ENCODE peak calls at places on chromosome 4, in four cellular contexts. One of them, this sample, is unnamed.

GRCh38 chr4:184287697-184288255 is 70.1 kb upstream of the ENPP6 start:
- DNase-seq in GM12878: no peak
- DNase-seq in K562: no peak
- DNase-seq in HL-60: no peak
- DNase-seq in this sample: no peak

GRCh38 chr4:25172964-25173917 is 13.0 kb upstream of the SEPSECS start:
- DNase-seq in GM12878: no peak
- DNase-seq in K562: peak
- DNase-seq in HL-60: peak
- DNase-seq in this sample: no peak

GRCh38 chr4:165402375-165402774 is 23.6 kb downstream of the CPE start:
- DNase-seq in GM12878: no peak
- DNase-seq in K562: peak
- DNase-seq in HL-60: no peak
- DNase-seq in this sample: no peak

GRCh38 chr4:7067523-7068278 is at the start of gene GRPEL1:
- DNase-seq in GM12878: peak
- DNase-seq in K562: peak
- DNase-seq in HL-60: peak
- DNase-seq in this sample: peak

GRCh38 chr4:3112241-3112978 is 37.9 kb downstream of the HTT start:
- DNase-seq in GM12878: no peak
- DNase-seq in K562: no peak
- DNase-seq in HL-60: no peak
- DNase-seq in this sample: no peak

GRCh38 chr4:152815078-152815477 is 35.3 kb downstream of the ARFIP1 start:
- DNase-seq in GM12878: no peak
- DNase-seq in K562: no peak
- DNase-seq in HL-60: no peak
- DNase-seq in this sample: no peak

GRCh38 chr4:39526283-39526682 is 956 bp downstream of the UGDH start:
- DNase-seq in GM12878: no peak
- DNase-seq in K562: no peak
- DNase-seq in HL-60: no peak
- DNase-seq in this sample: no peak

GRCh38 chr4:177308842-177309524 is 691 bp upstream of the NEIL3 start:
- DNase-seq in GM12878: no peak
- DNase-seq in K562: no peak
- DNase-seq in HL-60: peak
- DNase-seq in this sample: no peak

GRCh38 chr4:26032572-26033320 is 118.7 kb downstream of the SMIM20 start:
- DNase-seq in GM12878: no peak
- DNase-seq in K562: no peak
- DNase-seq in HL-60: no peak
- DNase-seq in this sample: no peak

GRCh38 chr4:52069566-52069965 is 18.5 kb downstream of the SPATA18 start:
- DNase-seq in GM12878: no peak
- DNase-seq in K562: no peak
- DNase-seq in HL-60: no peak
- DNase-seq in this sample: no peak

GRCh38 chr4:6935961-6936360 is 26.3 kb downstream of the TBC1D14 start:
- DNase-seq in GM12878: no peak
- DNase-seq in K562: no peak
- DNase-seq in HL-60: no peak
- DNase-seq in this sample: no peak

GRCh38 chr4:76012388-76012801 is 5.1 kb upstream of the CXCL9 start:
- DNase-seq in GM12878: no peak
- DNase-seq in K562: no peak
- DNase-seq in HL-60: no peak
- DNase-seq in this sample: no peak

GRCh38 chr4:2977116-2978097 is 14.0 kb downstream of the GRK4 start:
- DNase-seq in GM12878: no peak
- DNase-seq in K562: peak
- DNase-seq in HL-60: no peak
- DNase-seq in this sample: no peak

GRCh38 chr4:89685690-89686089 is 151.3 kb downstream of the SNCA start:
- DNase-seq in GM12878: no peak
- DNase-seq in K562: no peak
- DNase-seq in HL-60: no peak
- DNase-seq in this sample: no peak

GRCh38 chr4:83504544-83504943 is 19.6 kb upstream of the ABRAXAS1 start:
- DNase-seq in GM12878: no peak
- DNase-seq in K562: no peak
- DNase-seq in HL-60: no peak
- DNase-seq in this sample: no peak

GRCh38 chr4:102400898-102401297 is 55.6 kb upstream of the SLC39A8 start:
- DNase-seq in GM12878: no peak
- DNase-seq in K562: no peak
- DNase-seq in HL-60: no peak
- DNase-seq in this sample: no peak

GRCh38 chr4:41844327-41844726 is 90.9 kb upstream of the TMEM33 start:
- DNase-seq in GM12878: no peak
- DNase-seq in K562: no peak
- DNase-seq in HL-60: no peak
- DNase-seq in this sample: no peak

GRCh38 chr4:7427326-7428260 is 7.1 kb downstream of the PSAPL1 start:
- DNase-seq in GM12878: no peak
- DNase-seq in K562: no peak
- DNase-seq in HL-60: no peak
- DNase-seq in this sample: no peak

GRCh38 chr4:116016201-116016600 is 902.8 kb upstream of the NDST4 start:
- DNase-seq in GM12878: no peak
- DNase-seq in K562: no peak
- DNase-seq in HL-60: peak
- DNase-seq in this sample: no peak

GRCh38 chr4:112860731-112861377 is 188.6 kb upstream of the ANK2 start:
- DNase-seq in GM12878: peak
- DNase-seq in K562: no peak
- DNase-seq in HL-60: no peak
- DNase-seq in this sample: no peak

GRCh38 chr4:158540125-158540907 is 18.6 kb downstream of the RXFP1 start:
- DNase-seq in GM12878: no peak
- DNase-seq in K562: no peak
- DNase-seq in HL-60: no peak
- DNase-seq in this sample: no peak
- TF ChIP-seq SPI1 in GM12878: no peak
- TF ChIP-seq SPI1 in K562: no peak
- TF ChIP-seq SPI1 in HL-60: no peak
- TF ChIP-seq SPI1 in this sample: no peak

DNA sequence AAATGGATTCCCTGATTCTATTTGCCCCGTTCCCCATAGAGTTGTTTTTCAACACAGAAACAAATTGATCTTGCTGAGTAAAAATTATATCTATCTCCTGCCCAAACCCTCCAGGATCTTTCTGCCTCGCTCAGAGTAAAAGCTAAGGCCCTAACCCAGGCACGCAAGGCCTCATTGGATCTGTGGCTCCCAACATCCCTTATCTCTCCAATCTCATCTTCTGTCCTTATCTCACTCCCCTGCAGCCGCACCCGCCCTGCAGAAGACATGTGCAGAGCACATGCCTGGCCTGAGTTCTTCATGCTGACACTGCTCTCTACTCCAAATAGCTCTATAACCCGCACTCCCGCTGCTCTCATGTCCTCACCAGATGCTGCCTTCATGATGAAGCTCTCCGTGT is 543.8 kb upstream of the ZFP42 start:
- DNase-seq in GM12878: no peak
- DNase-seq in K562: no peak
- DNase-seq in HL-60: no peak
- DNase-seq in this sample: no peak
- TF ChIP-seq SPI1 in GM12878: no peak
- TF ChIP-seq SPI1 in K562: no peak
- TF ChIP-seq SPI1 in HL-60: no peak
- TF ChIP-seq SPI1 in this sample: no peak

DNA sequence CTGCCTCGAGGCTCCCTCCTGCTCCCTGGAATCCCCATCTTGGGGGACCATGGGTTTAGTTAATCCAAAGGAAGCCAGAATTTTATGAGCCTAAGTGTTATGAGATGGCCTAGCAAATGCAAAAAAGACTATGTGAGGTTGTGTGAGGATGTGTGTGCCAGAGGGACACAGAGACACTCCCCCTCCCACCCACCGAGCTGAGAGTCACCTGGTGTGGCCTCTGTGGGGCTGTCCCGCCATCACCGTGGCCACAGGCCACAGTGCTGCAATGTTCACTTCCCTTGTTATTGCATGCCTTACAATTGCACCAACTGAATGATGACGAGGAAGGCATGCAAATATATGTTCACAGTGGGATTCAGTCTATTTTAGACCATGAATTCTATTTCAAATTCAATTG is 593 bp upstream of the FGFBP2 start:
- DNase-seq in GM12878: no peak
- DNase-seq in K562: no peak
- DNase-seq in HL-60: no peak
- DNase-seq in this sample: peak
- TF ChIP-seq SPI1 in GM12878: peak
- TF ChIP-seq SPI1 in K562: no peak
- TF ChIP-seq SPI1 in HL-60: peak
- TF ChIP-seq SPI1 in this sample: no peak

DNA sequence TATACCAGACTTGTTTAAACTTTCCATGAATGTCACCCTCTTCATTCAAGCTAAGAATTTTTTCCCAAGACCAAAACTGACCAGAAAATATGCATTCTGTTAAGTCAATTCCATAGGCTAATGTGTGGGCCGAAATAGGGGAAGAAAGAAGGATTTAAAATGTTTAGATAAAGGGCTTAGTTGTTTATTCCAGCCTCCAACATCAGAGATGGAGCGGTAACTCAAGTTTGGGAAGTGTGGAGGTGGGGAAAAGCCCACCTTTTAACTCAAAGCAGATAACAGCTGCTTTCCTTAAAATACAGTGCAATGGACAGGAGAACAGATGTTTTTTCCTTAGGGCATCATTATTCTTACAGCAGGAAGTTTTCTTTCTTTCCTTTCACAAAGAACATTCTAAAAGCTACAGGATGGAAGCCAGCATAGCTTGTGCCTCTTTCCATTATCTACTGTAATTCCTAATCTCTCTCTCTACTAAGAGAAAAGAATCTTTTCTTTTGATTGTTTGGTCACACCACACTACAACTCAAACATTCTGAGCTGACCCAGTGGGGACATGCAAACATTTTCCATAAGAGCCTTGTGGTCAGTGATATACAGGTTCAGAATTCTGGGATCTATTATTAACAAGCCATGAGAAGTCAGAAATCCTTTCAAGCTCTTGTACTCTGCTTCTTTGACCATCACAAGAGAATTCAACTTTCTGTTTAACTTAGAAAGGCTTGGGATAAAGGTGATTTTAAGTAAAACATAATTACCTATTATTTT is 101.6 kb downstream of the PDE5A start:
- DNase-seq in GM12878: no peak
- DNase-seq in K562: no peak
- DNase-seq in HL-60: no peak
- DNase-seq in this sample: no peak
- TF ChIP-seq SPI1 in GM12878: no peak
- TF ChIP-seq SPI1 in K562: no peak
- TF ChIP-seq SPI1 in HL-60: no peak
- TF ChIP-seq SPI1 in this sample: no peak